ENCODE peak calls at places on chromosomes 5 and 9, in seven cellular contexts. One of them, this sample, is unnamed.

GRCh38 chr5:14463629-14464028 is 118.0 kb upstream of the OTULINL start:
- DNase-seq in endothelial cell: no peak
- DNase-seq in progenitor cell of endocrine pancreas: no peak
- DNase-seq in neural progenitor cell: no peak
- DNase-seq in brain microvascular endothelial cell: no peak
- DNase-seq in GM20000: no peak
- DNase-seq in WTC11: no peak
- DNase-seq in this sample: no peak

GRCh38 chr5:141135030-141135717 is at the start of gene PCDHB5:
- DNase-seq in endothelial cell: peak
- DNase-seq in progenitor cell of endocrine pancreas: no peak
- DNase-seq in neural progenitor cell: peak
- DNase-seq in brain microvascular endothelial cell: no peak
- DNase-seq in GM20000: no peak
- DNase-seq in WTC11: peak
- DNase-seq in this sample: no peak

GRCh38 chr5:159777049-159777448 is 139.2 kb upstream of the ADRA1B start:
- DNase-seq in endothelial cell: no peak
- DNase-seq in progenitor cell of endocrine pancreas: no peak
- DNase-seq in neural progenitor cell: no peak
- DNase-seq in brain microvascular endothelial cell: no peak
- DNase-seq in GM20000: no peak
- DNase-seq in WTC11: no peak
- DNase-seq in this sample: no peak

GRCh38 chr9:76215066-76215465 is 179.2 kb downstream of the RFK start:
- DNase-seq in endothelial cell: no peak
- DNase-seq in progenitor cell of endocrine pancreas: no peak
- DNase-seq in neural progenitor cell: peak
- DNase-seq in brain microvascular endothelial cell: peak
- DNase-seq in GM20000: no peak
- DNase-seq in WTC11: no peak
- DNase-seq in this sample: no peak

GRCh38 chr9:98251554-98251953 is 3.9 kb downstream of the TBC1D2 start:
- DNase-seq in endothelial cell: no peak
- DNase-seq in progenitor cell of endocrine pancreas: no peak
- DNase-seq in neural progenitor cell: no peak
- DNase-seq in brain microvascular endothelial cell: peak
- DNase-seq in GM20000: no peak
- DNase-seq in WTC11: no peak
- DNase-seq in this sample: no peak

GRCh38 chr5:103461223-103461622 is 101.4 kb downstream of the NUDT12 start:
- DNase-seq in endothelial cell: no peak
- DNase-seq in progenitor cell of endocrine pancreas: no peak
- DNase-seq in neural progenitor cell: no peak
- DNase-seq in brain microvascular endothelial cell: peak
- DNase-seq in GM20000: no peak
- DNase-seq in WTC11: no peak
- DNase-seq in this sample: no peak

GRCh38 chr9:77534376-77535057 is 113.6 kb downstream of the GNA14 start:
- DNase-seq in endothelial cell: peak
- DNase-seq in progenitor cell of endocrine pancreas: no peak
- DNase-seq in neural progenitor cell: peak
- DNase-seq in brain microvascular endothelial cell: peak
- DNase-seq in GM20000: no peak
- DNase-seq in WTC11: peak
- DNase-seq in this sample: no peak

GRCh38 chr5:156699147-156699546 is 150.9 kb upstream of the PPP1R2B start:
- DNase-seq in endothelial cell: no peak
- DNase-seq in progenitor cell of endocrine pancreas: no peak
- DNase-seq in neural progenitor cell: no peak
- DNase-seq in brain microvascular endothelial cell: no peak
- DNase-seq in GM20000: no peak
- DNase-seq in WTC11: no peak
- DNase-seq in this sample: no peak

GRCh38 chr5:36936309-36936708 is 59.7 kb downstream of the NIPBL start:
- DNase-seq in endothelial cell: no peak
- DNase-seq in progenitor cell of endocrine pancreas: no peak
- DNase-seq in neural progenitor cell: no peak
- DNase-seq in brain microvascular endothelial cell: no peak
- DNase-seq in GM20000: no peak
- DNase-seq in WTC11: no peak
- DNase-seq in this sample: no peak

GRCh38 chr5:36944024-36944423 is 67.5 kb downstream of the NIPBL start:
- DNase-seq in endothelial cell: no peak
- DNase-seq in progenitor cell of endocrine pancreas: no peak
- DNase-seq in neural progenitor cell: no peak
- DNase-seq in brain microvascular endothelial cell: no peak
- DNase-seq in GM20000: no peak
- DNase-seq in WTC11: no peak
- DNase-seq in this sample: no peak

GRCh38 chr5:36943584-36943983 is 67.0 kb downstream of the NIPBL start:
- DNase-seq in endothelial cell: no peak
- DNase-seq in progenitor cell of endocrine pancreas: no peak
- DNase-seq in neural progenitor cell: no peak
- DNase-seq in brain microvascular endothelial cell: no peak
- DNase-seq in GM20000: no peak
- DNase-seq in WTC11: no peak
- DNase-seq in this sample: no peak

GRCh38 chr5:36938129-36938528 is 61.6 kb downstream of the NIPBL start:
- DNase-seq in endothelial cell: no peak
- DNase-seq in progenitor cell of endocrine pancreas: no peak
- DNase-seq in neural progenitor cell: peak
- DNase-seq in brain microvascular endothelial cell: no peak
- DNase-seq in GM20000: no peak
- DNase-seq in WTC11: no peak
- DNase-seq in this sample: no peak

DNA sequence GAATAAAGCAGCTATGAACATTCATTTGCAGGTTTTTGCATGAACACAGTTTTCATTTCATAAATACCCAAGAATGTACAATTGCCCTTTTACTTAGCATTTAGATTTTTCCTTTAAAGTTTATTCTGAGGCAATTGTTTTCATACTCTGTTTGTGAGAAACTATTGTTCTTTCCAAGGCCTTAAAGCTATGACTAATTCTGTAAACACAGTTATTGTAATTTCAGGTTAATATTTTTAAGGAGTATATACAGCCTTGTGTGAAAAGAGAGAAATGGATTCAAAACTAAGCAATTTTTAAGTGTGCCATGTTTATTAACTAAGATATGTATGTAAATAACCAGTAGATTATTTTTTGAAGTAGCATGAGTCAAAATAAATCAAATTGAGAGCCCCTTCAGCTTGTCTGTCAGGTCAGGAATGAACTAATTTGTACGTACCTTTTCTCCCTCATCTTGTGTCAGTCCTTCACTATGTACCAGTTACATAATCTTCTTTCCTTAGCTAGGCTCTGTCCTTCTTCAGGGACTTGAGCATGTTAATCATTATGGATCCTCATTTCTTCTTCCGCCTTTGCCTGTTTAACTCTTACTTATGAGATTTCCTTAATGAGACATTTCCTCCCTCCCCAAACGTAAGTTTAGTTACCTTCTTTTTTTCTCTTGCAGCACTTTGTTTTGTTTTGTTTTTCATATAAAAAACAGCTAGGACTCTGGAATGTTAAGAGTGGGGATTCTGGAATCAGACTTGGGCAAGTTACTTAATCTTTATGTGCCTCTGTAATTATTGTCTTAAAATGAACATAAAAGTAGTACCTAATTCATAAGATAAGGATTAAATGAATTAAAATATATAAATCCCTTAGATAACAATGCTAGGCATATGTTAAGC is 63.6 kb downstream of the NIPBL start:
- DNase-seq in endothelial cell: no peak
- DNase-seq in progenitor cell of endocrine pancreas: no peak
- DNase-seq in neural progenitor cell: no peak
- DNase-seq in brain microvascular endothelial cell: no peak
- DNase-seq in GM20000: no peak
- DNase-seq in WTC11: no peak
- DNase-seq in this sample: no peak
- TF ChIP-seq CTCF in endothelial cell: no peak
- TF ChIP-seq CTCF in progenitor cell of endocrine pancreas: no peak
- TF ChIP-seq CTCF in neural progenitor cell: no peak
- TF ChIP-seq CTCF in brain microvascular endothelial cell: no peak
- TF ChIP-seq CTCF in GM20000: no peak
- TF ChIP-seq CTCF in WTC11: no peak
- TF ChIP-seq CTCF in this sample: no peak

DNA sequence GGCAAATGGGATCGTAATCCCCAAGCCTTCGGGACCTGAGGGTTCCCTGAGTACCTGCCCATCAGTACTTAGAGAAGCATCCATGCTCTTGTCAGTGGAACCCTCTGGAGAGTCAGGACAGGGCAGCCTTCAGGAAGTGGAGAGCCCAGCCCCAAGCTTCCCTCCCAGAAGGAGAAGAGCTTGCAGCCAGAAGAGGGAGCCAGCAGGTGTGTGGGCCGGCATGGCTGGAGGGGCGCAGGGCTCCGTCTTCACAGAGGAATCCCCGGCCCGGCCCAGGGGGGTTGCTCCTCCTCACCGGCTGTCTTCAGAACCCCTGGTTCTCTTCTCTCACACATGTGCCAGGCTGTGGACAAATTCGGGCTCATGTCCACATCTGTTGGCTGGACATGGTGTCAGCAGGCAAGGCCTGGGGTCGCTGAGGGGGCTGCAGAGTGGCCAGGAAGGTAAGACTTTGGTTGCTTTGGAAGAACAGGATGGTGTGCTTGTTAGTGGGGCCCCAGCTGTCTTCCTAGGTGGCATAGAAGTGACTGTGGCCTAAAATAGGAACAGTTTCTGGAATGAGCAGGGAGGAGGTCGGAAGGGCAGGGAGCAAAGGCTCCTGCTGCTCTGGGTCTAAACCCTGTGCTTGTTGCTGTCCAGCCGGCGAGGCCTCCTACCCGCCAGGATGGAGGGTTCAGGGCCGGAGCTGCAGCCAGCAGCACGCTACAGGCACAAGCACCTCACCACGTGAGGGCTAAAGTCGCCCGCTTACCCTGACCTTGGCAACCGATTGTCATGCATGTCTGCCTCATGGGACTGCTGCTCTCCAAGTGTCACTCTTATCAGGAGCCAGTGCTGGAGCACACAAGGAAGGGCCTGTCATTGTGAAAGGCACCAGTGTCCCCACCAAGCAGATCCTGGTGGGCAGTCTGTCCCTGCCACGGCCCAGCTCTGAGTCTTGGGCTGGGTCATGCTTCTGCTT is 58.7 kb upstream of the RXRA start:
- DNase-seq in endothelial cell: no peak
- DNase-seq in progenitor cell of endocrine pancreas: no peak
- DNase-seq in neural progenitor cell: no peak
- DNase-seq in brain microvascular endothelial cell: no peak
- DNase-seq in GM20000: no peak
- DNase-seq in WTC11: peak
- DNase-seq in this sample: peak
- TF ChIP-seq CTCF in endothelial cell: no peak
- TF ChIP-seq CTCF in progenitor cell of endocrine pancreas: no peak
- TF ChIP-seq CTCF in neural progenitor cell: peak
- TF ChIP-seq CTCF in brain microvascular endothelial cell: no peak
- TF ChIP-seq CTCF in GM20000: no peak
- TF ChIP-seq CTCF in WTC11: no peak
- TF ChIP-seq CTCF in this sample: peak

GRCh38 chr9:42386477-42386876 is 203.0 kb downstream of the SPATA31A6 start:
- DNase-seq in endothelial cell: no peak
- DNase-seq in progenitor cell of endocrine pancreas: no peak
- DNase-seq in neural progenitor cell: no peak
- DNase-seq in brain microvascular endothelial cell: no peak
- DNase-seq in GM20000: peak
- DNase-seq in WTC11: no peak
- DNase-seq in this sample: peak

GRCh38 chr9:42388846-42389245 is 205.4 kb downstream of the SPATA31A6 start:
- DNase-seq in endothelial cell: no peak
- DNase-seq in progenitor cell of endocrine pancreas: no peak
- DNase-seq in neural progenitor cell: no peak
- DNase-seq in brain microvascular endothelial cell: no peak
- DNase-seq in GM20000: peak
- DNase-seq in WTC11: no peak
- DNase-seq in this sample: peak

DNA sequence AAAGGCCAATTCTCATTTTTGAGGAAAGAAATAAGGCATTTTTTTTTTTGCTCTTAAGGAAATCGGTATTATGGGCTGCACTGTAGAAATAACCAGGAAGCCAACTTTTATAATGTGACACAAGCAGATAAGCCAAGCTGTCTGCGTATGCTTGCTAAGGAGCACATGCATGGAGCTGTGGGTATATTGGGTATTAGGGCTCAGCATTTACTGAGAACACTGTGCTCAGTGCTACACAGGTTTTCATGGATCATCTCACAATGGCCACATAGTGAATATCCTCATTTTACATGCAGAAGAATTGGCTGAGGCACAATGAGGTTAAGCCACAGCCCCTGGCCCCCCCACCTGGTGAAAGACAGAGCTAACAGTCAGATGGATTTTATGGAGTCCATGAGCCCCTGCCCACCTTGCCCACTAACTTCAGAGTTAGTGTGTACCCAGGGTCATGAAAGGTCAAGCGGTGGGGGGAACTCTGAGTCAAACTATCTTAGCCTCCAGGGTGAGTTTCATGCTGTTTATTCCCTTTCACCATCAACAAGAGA is 204.8 kb downstream of the SPATA31A6 start:
- DNase-seq in endothelial cell: no peak
- DNase-seq in progenitor cell of endocrine pancreas: no peak
- DNase-seq in neural progenitor cell: peak
- DNase-seq in brain microvascular endothelial cell: no peak
- DNase-seq in GM20000: peak
- DNase-seq in WTC11: no peak
- DNase-seq in this sample: peak
- TF ChIP-seq CTCF in endothelial cell: no peak
- TF ChIP-seq CTCF in progenitor cell of endocrine pancreas: no peak
- TF ChIP-seq CTCF in neural progenitor cell: no peak
- TF ChIP-seq CTCF in brain microvascular endothelial cell: no peak
- TF ChIP-seq CTCF in GM20000: no peak
- TF ChIP-seq CTCF in WTC11: no peak
- TF ChIP-seq CTCF in this sample: no peak

GRCh38 chr5:177432905-177433657 is 6.6 kb downstream of the GRK6 start:
- DNase-seq in endothelial cell: no peak
- DNase-seq in progenitor cell of endocrine pancreas: no peak
- DNase-seq in neural progenitor cell: no peak
- DNase-seq in brain microvascular endothelial cell: no peak
- DNase-seq in GM20000: no peak
- DNase-seq in WTC11: no peak
- DNase-seq in this sample: no peak
- TF ChIP-seq CTCF in endothelial cell: no peak
- TF ChIP-seq CTCF in progenitor cell of endocrine pancreas: no peak
- TF ChIP-seq CTCF in neural progenitor cell: no peak
- TF ChIP-seq CTCF in brain microvascular endothelial cell: no peak
- TF ChIP-seq CTCF in GM20000: no peak
- TF ChIP-seq CTCF in WTC11: no peak
- TF ChIP-seq CTCF in this sample: no peak